ENCODE peak calls at places on chromosomes 12 and 14, in four cellular contexts. C is activated CD8-positive, alpha-beta memory T cell treated with anti-CD3 and anti-CD28 coated beads for 1 hour; X is choroid plexus epithelial cell; Z is stimulated activated CD4-positive, alpha-beta T cell treated with anti-CD3 and anti-CD28 coated beads, Interleukin-2, amount 100 ng/mL, for 48 hours. J is an unnamed sample.

GRCh38 chr14:97806871-97807270 is 1009.7 kb downstream of the VRK1 start:
- DNase-seq in X (no peak), Z (no peak), C (no peak), J (no peak)

GRCh38 chr14:23095196-23096108 is at the start of gene C14orf119:
- DNase-seq in C (peak), X (peak), Z (no peak), J (peak)

GRCh38 chr14:49250109-49250508 is 336.1 kb downstream of the RPS29 start:
- DNase-seq in X (no peak), Z (no peak), C (no peak), J (peak)

GRCh38 chr14:68463705-68464104 is 329.2 kb downstream of the ZFP36L1 start:
- DNase-seq in Z (no peak), X (no peak), C (no peak), J (no peak)

GRCh38 chr14:88987516-88987915 is 163.1 kb downstream of the TTC8 start:
- DNase-seq in X (no peak), Z (no peak), C (no peak), J (no peak)

GRCh38 chr14:94769413-94770250 is at the start of gene GSC:
- DNase-seq in C (no peak), Z (no peak), X (no peak), J (peak)

GRCh38 chr12:15356831-15357456 is 34.6 kb downstream of the PTPRO start:
- DNase-seq in X (no peak), Z (no peak), C (no peak), J (no peak)

GRCh38 chr14:65732112-65732511 is 319.6 kb downstream of the FUT8 start:
- DNase-seq in Z (no peak), X (peak), C (no peak), J (no peak)

GRCh38 chr12:123983822-123984485 is 10.9 kb downstream of the ZNF664 start:
- DNase-seq in C (no peak), X (peak), Z (peak), J (peak)